ENCODE peak calls at places on chromosomes 5 and 9, in four cellular contexts. N is cardiac fibroblast, M is heart left ventricle, Q is HepG2. X is an unnamed sample.

GRCh38 chr5:104367978-104368377 is 805.4 kb upstream of the NUDT12 start:
- DNase-seq in N (no peak), M (no peak), Q (no peak), X (no peak)

GRCh38 chr5:92916036-92916435 is 665.0 kb downstream of the NR2F1-AS1 start:
- DNase-seq in N (peak), M (no peak), Q (peak), X (no peak)

GRCh38 chr5:1885777-1886633 is 3.3 kb upstream of the IRX4 start:
- DNase-seq in N (no peak), M (no peak), Q (no peak), X (no peak)

GRCh38 chr9:93860694-93861658 is 94.2 kb downstream of the BARX1 start:
- DNase-seq in N (peak), M (no peak), Q (no peak), X (no peak)

GRCh38 chr5:43313854-43314457 is 744 bp upstream of the HMGCS1 start:
- DNase-seq in N (peak), M (peak), Q (no peak), X (peak)

GRCh38 chr5:52531105-52531504 is 256.6 kb upstream of the ITGA1 start:
- DNase-seq in N (no peak), M (no peak), Q (no peak), X (no peak)

GRCh38 chr9:94850540-94851434 is 124.3 kb downstream of the AOPEP start:
- DNase-seq in N (no peak), M (no peak), Q (no peak), X (no peak)

GRCh38 chr5:116395178-116395577 is 179.4 kb downstream of the SEMA6A start:
- DNase-seq in N (no peak), M (no peak), Q (no peak), X (no peak)

GRCh38 chr5:94329115-94329514 is 289.3 kb downstream of the KIAA0825 start:
- DNase-seq in N (no peak), M (no peak), Q (no peak), X (no peak)

GRCh38 chr5:82820958-82821880 is 256.0 kb downstream of the TMEM167A start:
- DNase-seq in N (no peak), M (no peak), Q (no peak), X (no peak)

DNA sequence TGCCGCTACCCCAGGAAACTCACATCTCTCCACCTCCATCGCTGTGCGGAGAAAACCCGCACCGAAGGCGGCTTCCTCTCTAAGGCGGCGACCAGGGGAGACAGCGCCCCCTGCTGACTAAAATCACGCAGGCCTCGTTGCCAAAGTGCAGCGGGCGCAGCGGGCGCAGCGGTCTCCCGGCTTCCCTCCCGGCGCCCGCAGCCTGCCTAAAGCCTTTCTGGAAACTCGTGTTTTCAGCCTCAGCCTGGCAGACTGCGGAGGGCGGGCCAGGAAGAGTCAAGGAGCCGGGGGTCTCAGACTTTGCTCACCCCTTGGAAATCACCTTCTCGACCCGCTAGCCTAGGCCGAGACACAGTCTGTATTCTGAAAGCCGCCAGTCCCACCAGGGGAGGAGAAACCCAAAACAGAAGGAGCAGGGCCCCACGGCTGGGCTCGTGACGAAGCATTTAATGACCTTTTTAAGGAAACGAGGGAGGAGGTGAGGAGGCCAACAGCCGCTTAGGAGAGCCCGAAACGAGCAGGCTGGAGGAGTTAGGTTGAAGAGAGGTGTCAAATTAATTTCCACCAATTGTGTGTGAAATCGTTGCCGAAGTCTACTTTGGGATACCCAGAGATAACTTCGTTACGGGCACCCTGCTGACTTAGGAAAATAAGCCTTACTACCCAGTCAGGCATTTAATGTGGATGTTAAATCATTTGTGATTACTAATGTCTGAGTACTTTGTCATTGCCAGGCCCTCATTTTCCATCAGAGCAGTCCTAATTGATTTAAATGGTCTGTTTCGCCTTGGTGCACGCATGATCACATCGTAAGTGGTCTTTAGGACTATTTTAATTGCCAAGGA is 7.3 kb upstream of the FOXB2 start:
- DNase-seq in N (peak), M (peak), Q (peak), X (peak)
- TF ChIP-seq CTCF in N (peak), M (peak), Q (peak), X (peak)

GRCh38 chr9:98383758-98384157 is 128.3 kb upstream of the TBC1D2 start:
- DNase-seq in N (peak), M (no peak), Q (no peak), X (no peak)
- TF ChIP-seq CTCF in N (peak), M (no peak), Q (no peak), X (no peak)

DNA sequence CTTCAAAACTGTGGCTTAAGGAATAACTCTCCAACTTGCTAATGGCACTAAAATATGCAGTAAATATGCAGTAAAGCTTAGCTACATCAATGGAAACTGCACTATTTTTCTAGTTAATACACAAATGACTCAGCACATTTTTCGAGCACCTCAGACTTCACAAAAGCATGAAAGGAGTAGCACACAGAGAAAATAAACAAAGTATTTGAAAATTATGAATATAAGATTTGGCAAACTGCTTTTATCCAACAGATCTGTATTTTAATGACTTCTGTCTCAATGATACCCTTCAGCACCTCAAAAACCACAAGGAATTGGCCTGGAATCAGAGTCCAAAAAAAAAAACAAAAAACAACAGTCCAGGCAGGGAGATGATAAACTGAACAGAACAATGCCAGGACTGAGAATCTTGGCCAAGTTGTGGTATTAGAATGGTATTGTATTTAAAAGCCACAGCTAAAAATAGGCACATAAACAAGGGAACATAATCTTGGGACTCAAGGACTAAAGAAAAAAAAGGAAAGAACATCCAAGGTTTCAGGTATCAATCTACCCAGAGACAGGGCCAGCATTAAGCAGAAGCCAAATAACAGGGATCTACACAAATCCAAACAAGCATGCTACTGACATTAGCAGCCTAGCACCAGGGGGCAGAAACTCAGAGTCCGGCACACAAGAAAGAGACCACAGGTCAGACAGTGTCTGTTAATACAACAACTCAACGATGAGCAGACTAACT is 21.4 kb downstream of the TMEM245 start:
- DNase-seq in N (peak), M (no peak), Q (peak), X (no peak)
- TF ChIP-seq CTCF in N (peak), M (peak), Q (peak), X (no peak)

DNA sequence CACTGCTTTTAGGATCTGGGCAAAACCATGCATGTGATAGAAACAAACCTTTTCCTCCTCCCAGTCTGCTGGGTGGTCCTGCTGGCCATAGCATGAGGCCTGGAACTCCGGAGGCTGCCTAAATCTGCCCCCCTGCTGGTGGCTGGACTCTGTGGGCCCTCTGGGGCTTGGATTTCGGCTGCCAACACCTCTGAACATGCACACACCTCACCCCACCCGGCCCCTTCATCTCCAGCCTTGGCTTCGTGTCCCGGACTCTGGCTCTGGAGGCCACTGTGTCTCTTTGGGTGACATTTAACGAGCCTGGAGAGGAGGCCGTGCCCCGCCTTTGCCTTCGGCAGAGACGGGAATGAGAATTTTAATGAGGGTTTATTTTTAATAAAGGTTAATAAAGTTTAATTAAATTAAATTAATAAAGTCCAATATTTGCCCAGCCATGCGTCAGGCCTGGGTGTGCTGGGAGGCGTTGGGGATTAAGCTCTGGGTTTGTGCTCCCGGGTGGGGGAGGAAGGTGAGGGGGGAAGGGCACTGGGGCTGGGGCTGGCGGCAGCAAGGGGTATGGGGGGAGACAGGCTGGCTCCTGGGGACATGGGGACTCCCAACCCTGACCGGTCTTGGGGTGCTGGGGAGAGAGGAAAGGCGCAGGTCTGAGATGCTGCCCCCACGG is 251.8 kb downstream of the PBX3 start:
- DNase-seq in N (no peak), M (no peak), Q (no peak), X (no peak)
- TF ChIP-seq CTCF in N (no peak), M (no peak), Q (no peak), X (no peak)

GRCh38 chr9:19922476-19923118 is 133.8 kb upstream of the SLC24A2 start:
- DNase-seq in N (peak), M (no peak), Q (peak), X (no peak)
- TF ChIP-seq CTCF in N (peak), M (peak), Q (peak), X (no peak)

GRCh38 chr9:104091708-104092107 is 2.4 kb upstream of the SMC2 start:
- DNase-seq in N (peak), M (peak), Q (peak), X (peak)
- TF ChIP-seq CTCF in N (peak), M (peak), Q (no peak), X (no peak)

DNA sequence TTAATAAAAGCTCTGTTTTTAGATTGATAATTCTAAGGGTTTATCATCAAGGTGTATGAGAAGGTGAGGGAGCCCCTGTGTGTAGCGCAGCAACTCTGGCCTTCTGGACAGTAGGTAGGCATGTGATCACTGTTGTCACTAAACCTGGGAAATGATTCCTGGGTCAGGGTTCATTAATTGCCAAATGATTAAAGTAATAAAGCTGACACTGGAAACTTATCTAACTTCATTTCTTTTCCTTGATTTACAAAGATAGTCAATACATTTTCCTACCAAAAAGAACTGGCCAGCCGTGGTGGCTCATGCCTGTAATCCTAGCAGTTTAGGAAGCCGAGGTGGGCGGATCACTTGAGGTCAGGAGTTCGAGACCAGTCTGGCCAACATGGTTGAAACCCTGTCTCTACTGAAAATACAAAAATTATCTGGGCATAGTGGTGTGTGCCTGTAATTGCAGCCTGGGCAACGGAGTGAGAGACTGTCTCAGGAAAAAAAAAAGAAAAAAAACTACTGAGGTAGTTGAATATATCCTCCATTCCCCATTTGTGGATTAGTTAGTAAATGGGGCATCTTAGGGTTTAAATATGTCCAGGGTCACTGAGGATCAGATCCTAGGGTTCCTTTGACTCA is 2.4 kb downstream of the EHMT1 start:
- DNase-seq in N (peak), M (no peak), Q (no peak), X (peak)
- TF ChIP-seq CTCF in N (peak), M (no peak), Q (no peak), X (peak)

GRCh38 chr9:86355814-86356213 is 1.6 kb upstream of the TUT7 start:
- DNase-seq in N (no peak), M (no peak), Q (no peak), X (no peak)
- TF ChIP-seq CTCF in N (no peak), M (no peak), Q (no peak), X (no peak)

DNA sequence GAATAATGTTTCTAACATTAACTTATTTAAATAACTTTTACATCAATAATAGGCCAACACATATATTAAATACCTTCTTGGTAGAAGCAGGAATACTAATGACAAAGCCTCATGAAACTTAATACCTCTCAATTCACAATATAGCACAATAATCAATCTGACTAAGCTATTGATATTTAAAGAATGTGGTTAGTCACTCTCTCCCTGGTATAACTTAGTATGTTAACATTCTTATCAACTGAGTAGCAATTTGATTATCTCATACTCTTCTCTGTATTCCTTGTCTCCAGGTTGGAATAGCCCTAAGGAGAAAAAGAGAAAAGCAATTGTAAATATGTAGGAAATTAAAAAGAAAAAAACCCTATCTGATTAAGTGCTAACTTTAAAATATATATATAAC is 4.9 kb upstream of the PGGT1B start:
- DNase-seq in N (no peak), M (no peak), Q (no peak), X (no peak)
- TF ChIP-seq CTCF in N (no peak), M (no peak), Q (no peak), X (no peak)

GRCh38 chr5:145585443-145586148 is 249.5 kb downstream of the PRELID2 start:
- DNase-seq in N (no peak), M (no peak), Q (no peak), X (no peak)

GRCh38 chr5:145586664-145587307 is 248.4 kb downstream of the PRELID2 start:
- DNase-seq in N (no peak), M (no peak), Q (no peak), X (no peak)

GRCh38 chr5:145589063-145589462 is 246.1 kb downstream of the PRELID2 start:
- DNase-seq in N (no peak), M (no peak), Q (no peak), X (no peak)

GRCh38 chr5:145587308-145588071 is 247.7 kb downstream of the PRELID2 start:
- DNase-seq in N (peak), M (no peak), Q (peak), X (peak)

DNA sequence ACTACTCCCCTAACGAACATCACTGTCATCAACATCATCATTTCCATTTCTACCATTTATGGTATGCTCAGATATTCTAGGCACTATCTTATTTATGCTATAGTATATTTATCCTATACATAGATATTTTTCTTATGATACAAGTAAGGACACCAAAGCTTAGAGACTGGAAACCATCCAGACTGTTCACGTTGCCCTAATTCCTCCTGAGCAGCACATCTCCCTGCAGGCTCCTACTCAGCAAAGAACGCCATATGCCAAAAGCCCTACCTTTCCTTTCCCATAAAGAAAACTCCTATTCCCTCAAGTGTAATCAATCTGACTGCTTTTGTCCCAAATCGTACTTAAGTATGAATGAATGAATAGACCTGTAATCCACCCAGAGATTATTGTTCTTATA is 247.0 kb downstream of the PRELID2 start:
- DNase-seq in N (no peak), M (no peak), Q (no peak), X (no peak)
- TF ChIP-seq CTCF in N (no peak), M (no peak), Q (no peak), X (no peak)